ENCODE peak calls at places on chromosome 5, in eight cellular contexts. W, J, G, Y, N, P, E and K are unnamed samples.

GRCh38 chr5:140327589-140327988 is 18.8 kb downstream of the HBEGF start:
- DNase-seq in P (no peak), J (no peak), N (no peak), G (no peak), Y (no peak), E (no peak), W (no peak), K (no peak)

GRCh38 chr5:172463031-172463430 is 8.7 kb upstream of the SH3PXD2B start:
- DNase-seq in G (no peak), Y (no peak), N (no peak), P (no peak), J (no peak), E (no peak), W (no peak), K (no peak)

GRCh38 chr5:121979691-121980090 is 17.9 kb downstream of the SRFBP1 start:
- DNase-seq in E (no peak), Y (no peak), W (no peak), P (no peak), G (no peak), J (no peak), N (no peak), K (no peak)

GRCh38 chr5:106094128-106094726 is 1576.5 kb downstream of the EFNA5 start:
- DNase-seq in E (no peak), N (peak), Y (no peak), P (peak), W (no peak), J (peak), G (no peak), K (no peak)

GRCh38 chr5:142941217-142941616 is 171.0 kb downstream of the ARHGAP26 start:
- DNase-seq in G (no peak), J (no peak), Y (no peak), E (no peak), P (no peak), N (no peak), W (no peak), K (no peak)

GRCh38 chr5:1288439-1289335 is 6.2 kb downstream of the TERT start:
- DNase-seq in G (no peak), Y (no peak), P (no peak), N (no peak), W (no peak), J (no peak), E (no peak), K (no peak)

GRCh38 chr5:144093400-144093799 is 77.1 kb downstream of the YIPF5 start:
- DNase-seq in N (no peak), Y (no peak), W (no peak), G (no peak), E (no peak), P (no peak), J (no peak), K (no peak)

GRCh38 chr5:124960266-124960665 is 213.8 kb upstream of the ZNF608 start:
- DNase-seq in W (no peak), Y (no peak), E (no peak), G (no peak), J (no peak), P (no peak), N (no peak), K (no peak)

GRCh38 chr5:4628645-4629385 is 511.3 kb upstream of the ADAMTS16 start:
- DNase-seq in E (no peak), G (no peak), P (no peak), J (no peak), W (no peak), N (no peak), Y (peak), K (no peak)

GRCh38 chr5:125602184-125602583 is 821.0 kb upstream of the GRAMD2B start:
- DNase-seq in W (no peak), N (no peak), E (no peak), P (no peak), J (peak), G (no peak), Y (no peak), K (no peak)

GRCh38 chr5:33523208-33523771 is 82.5 kb downstream of the TARS1 start:
- DNase-seq in Y (no peak), G (no peak), W (peak), N (no peak), P (no peak), J (no peak), E (no peak), K (no peak)

GRCh38 chr5:147455321-147455720 is 54.5 kb downstream of the DPYSL3 start:
- DNase-seq in G (no peak), Y (peak), J (no peak), W (no peak), N (peak), E (no peak), P (no peak), K (no peak)

GRCh38 chr5:111070272-111071134 is 1.0 kb upstream of the TSLP start:
- DNase-seq in J (no peak), G (no peak), Y (peak), W (no peak), N (no peak), P (no peak), E (no peak), K (peak)

GRCh38 chr5:172533058-172533398 is 78.7 kb upstream of the SH3PXD2B start:
- DNase-seq in Y (peak), W (peak), J (no peak), E (no peak), G (no peak), N (no peak), P (no peak), K (no peak)

GRCh38 chr5:134370306-134370870 is 981 bp upstream of the UBE2B start:
- DNase-seq in P (no peak), W (no peak), J (no peak), E (no peak), N (no peak), Y (no peak), G (no peak), K (no peak)

GRCh38 chr5:138032028-138032571 is 779 bp downstream of the FAM13B start:
- DNase-seq in W (peak), E (peak), G (peak), P (no peak), J (peak), Y (peak), N (peak), K (peak)

GRCh38 chr5:60546157-60546556 is 153.8 kb downstream of the DEPDC1B start:
- DNase-seq in J (no peak), G (no peak), N (no peak), P (no peak), Y (no peak), E (no peak), W (no peak), K (no peak)

GRCh38 chr5:142600611-142601360 is 85.1 kb downstream of the FGF1 start:
- DNase-seq in N (no peak), E (peak), G (no peak), J (peak), W (no peak), Y (peak), P (peak), K (peak)

GRCh38 chr5:95857185-95857945 is 34.8 kb upstream of the GLRX start:
- DNase-seq in W (peak), Y (peak), E (peak), N (peak), G (no peak), J (no peak), P (no peak), K (peak)

GRCh38 chr5:101991486-101991885 is 304.6 kb downstream of the SLCO4C1 start:
- DNase-seq in Y (no peak), G (no peak), J (no peak), W (no peak), E (no peak), P (no peak), N (no peak), K (no peak)

GRCh38 chr5:152349683-152350526 is 55.2 kb downstream of the NMUR2 start:
- DNase-seq in P (peak), N (no peak), Y (peak), E (no peak), J (no peak), G (peak), W (no peak), K (no peak)

GRCh38 chr5:80930940-80931339 is 29.2 kb upstream of the RASGRF2 start:
- DNase-seq in G (no peak), Y (no peak), J (no peak), P (no peak), W (no peak), E (no peak), N (no peak), K (no peak)

GRCh38 chr5:178766936-178767912 is 36.8 kb upstream of the ZNF354A start:
- DNase-seq in J (no peak), G (no peak), E (no peak), P (no peak), Y (no peak), W (no peak), N (no peak), K (no peak)

GRCh38 chr5:175214152-175214551 is 229.8 kb downstream of the DRD1 start:
- DNase-seq in E (no peak), W (no peak), J (peak), G (no peak), N (no peak), Y (no peak), P (peak), K (no peak)

GRCh38 chr5:150641826-150642566 is 1.5 kb downstream of the SYNPO start:
- DNase-seq in N (no peak), G (no peak), W (no peak), J (no peak), P (no peak), E (no peak), Y (no peak), K (no peak)

GRCh38 chr5:160001051-160001450 is 7.9 kb upstream of the TTC1 start:
- DNase-seq in J (no peak), G (no peak), N (no peak), E (no peak), P (no peak), Y (no peak), W (no peak), K (no peak)

GRCh38 chr5:91403404-91403803 is 20.3 kb upstream of the ARRDC3 start:
- DNase-seq in J (no peak), E (no peak), W (no peak), N (no peak), Y (no peak), G (no peak), P (no peak), K (no peak)

GRCh38 chr5:158463971-158464370 is 605.0 kb upstream of the CLINT1 start:
- DNase-seq in Y (no peak), W (no peak), N (peak), J (no peak), E (peak), P (no peak), G (no peak), K (peak)

GRCh38 chr5:78829811-78830499 is 155.2 kb downstream of the ARSB start:
- DNase-seq in N (peak), W (no peak), G (no peak), J (no peak), E (peak), Y (peak), P (no peak), K (peak)

GRCh38 chr5:165321912-165322311 is 1816.5 kb downstream of the MAT2B start:
- DNase-seq in Y (no peak), W (no peak), E (no peak), N (no peak), J (no peak), P (no peak), G (no peak), K (no peak)

GRCh38 chr5:106862450-106863193 is 808.1 kb downstream of the EFNA5 start:
- DNase-seq in N (no peak), G (no peak), W (no peak), P (peak), J (no peak), Y (no peak), E (no peak), K (no peak)

GRCh38 chr5:36198281-36198680 is 43.4 kb downstream of the NADK2 start:
- DNase-seq in E (no peak), Y (no peak), G (no peak), N (no peak), J (no peak), W (no peak), P (no peak), K (no peak)

GRCh38 chr5:135310328-135310989 is 88.6 kb downstream of the MACROH2A1 start:
- DNase-seq in W (no peak), Y (no peak), N (no peak), P (no peak), G (no peak), E (no peak), J (no peak), K (no peak)

GRCh38 chr5:74810915-74811314 is 43.9 kb downstream of the NSA2 start:
- DNase-seq in G (no peak), N (peak), J (no peak), P (no peak), W (no peak), E (no peak), Y (no peak), K (no peak)

GRCh38 chr5:40172721-40173120 is 507.0 kb upstream of the PTGER4 start:
- DNase-seq in P (no peak), J (no peak), N (no peak), E (no peak), G (no peak), W (no peak), Y (no peak), K (no peak)

GRCh38 chr5:56673171-56673570 is 142.2 kb upstream of the MAP3K1 start:
- DNase-seq in E (no peak), P (no peak), G (no peak), Y (no peak), W (no peak), N (no peak), J (no peak), K (peak)

GRCh38 chr5:176155882-176156497 is 82.2 kb upstream of the SIMC1 start:
- DNase-seq in J (no peak), N (no peak), Y (no peak), E (no peak), G (no peak), P (no peak), W (peak), K (no peak)

GRCh38 chr5:54942064-54942778 is 43.2 kb downstream of the ESM1 start:
- DNase-seq in P (no peak), G (no peak), N (no peak), Y (no peak), J (no peak), W (peak), E (no peak), K (no peak)

GRCh38 chr5:16618138-16618897 is 1.5 kb upstream of the RETREG1 start:
- DNase-seq in N (no peak), E (no peak), Y (no peak), P (no peak), W (no peak), J (no peak), G (no peak), K (peak)

GRCh38 chr5:6359534-6359933 is 18.8 kb downstream of the MED10 start:
- DNase-seq in E (no peak), P (no peak), G (no peak), N (no peak), W (no peak), Y (no peak), J (no peak), K (no peak)

GRCh38 chr5:6358434-6358820 is 19.9 kb downstream of the MED10 start:
- DNase-seq in J (no peak), Y (no peak), E (no peak), N (no peak), P (no peak), W (no peak), G (no peak), K (no peak)

GRCh38 chr5:6362846-6363245 is 15.5 kb downstream of the MED10 start:
- DNase-seq in N (no peak), G (no peak), W (no peak), P (no peak), J (no peak), E (no peak), Y (peak), K (no peak)

GRCh38 chr5:6361101-6361500 is 17.2 kb downstream of the MED10 start:
- DNase-seq in N (no peak), P (no peak), G (no peak), Y (no peak), W (no peak), E (no peak), J (no peak), K (no peak)

GRCh38 chr5:6359941-6360683 is 18.2 kb downstream of the MED10 start:
- DNase-seq in E (no peak), Y (no peak), G (no peak), W (no peak), N (no peak), J (no peak), P (no peak), K (no peak)
- H3K4me3 ChIP-seq in E (no peak), Y (no peak), G (no peak), W (no peak), N (no peak), J (no peak), P (no peak), K (no peak)

GRCh38 chr5:139285651-139286392 is 7.7 kb upstream of the MATR3 start:
- DNase-seq in N (no peak), G (no peak), Y (no peak), P (no peak), J (no peak), E (no peak), W (peak), K (no peak)

GRCh38 chr5:139287890-139288635 is 5.5 kb upstream of the MATR3 start:
- DNase-seq in J (no peak), P (peak), Y (no peak), W (peak), G (no peak), N (no peak), E (no peak), K (no peak)

GRCh38 chr5:139282195-139282557 is 11.4 kb upstream of the MATR3 start:
- DNase-seq in G (no peak), N (no peak), P (no peak), J (no peak), E (no peak), Y (no peak), W (no peak), K (no peak)

GRCh38 chr5:139284295-139284694 is 9.2 kb upstream of the MATR3 start:
- DNase-seq in E (no peak), W (no peak), P (no peak), G (no peak), J (no peak), Y (no peak), N (no peak), K (no peak)

DNA sequence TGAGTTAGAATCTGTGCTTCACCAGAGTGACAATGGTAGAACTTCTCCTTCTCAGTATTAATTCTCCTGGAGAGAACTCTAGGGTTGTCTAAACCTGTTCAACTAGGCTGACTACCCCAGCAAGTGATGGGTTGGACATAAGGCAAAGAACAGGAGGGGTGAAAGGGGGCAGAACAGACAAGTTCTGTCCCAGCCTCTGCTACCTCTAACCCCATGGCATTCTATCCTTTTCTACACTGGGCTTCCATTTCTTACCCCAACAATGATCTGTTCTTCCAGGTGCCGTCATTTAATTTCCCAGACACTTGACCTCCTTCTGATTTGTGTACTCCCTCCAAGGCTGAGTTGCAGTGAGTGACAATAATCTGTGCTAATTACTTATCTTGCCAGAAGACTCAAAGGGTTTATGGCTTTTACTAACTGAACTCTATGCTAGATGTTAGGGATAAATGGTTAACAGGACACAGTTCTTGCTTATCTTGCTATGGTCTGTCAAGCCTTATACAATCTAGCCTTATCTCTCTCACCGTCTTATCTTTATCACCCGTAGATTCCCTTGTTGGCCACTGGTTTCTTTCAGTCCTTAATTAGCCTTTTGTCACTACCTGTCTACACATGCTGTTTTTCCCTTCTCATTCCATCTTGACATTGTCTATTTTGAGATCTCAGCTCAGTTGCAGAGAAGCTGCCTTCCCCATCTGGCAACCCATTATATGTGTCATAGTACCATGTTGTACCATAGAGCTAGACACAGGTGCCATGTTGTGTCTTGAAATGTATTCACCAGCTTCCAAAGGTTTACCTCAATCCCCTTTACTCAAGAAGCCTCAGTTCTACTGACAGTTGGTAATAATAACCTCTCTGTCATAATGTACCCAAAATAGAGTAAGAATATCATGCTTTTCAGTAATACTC is 10.0 kb upstream of the MATR3 start:
- DNase-seq in E (no peak), N (no peak), P (no peak), G (no peak), J (no peak), W (no peak), Y (no peak), K (no peak)
- TF ChIP-seq POLR2A in E (no peak), N (no peak), P (no peak), G (peak), J (no peak), W (no peak), Y (no peak), K (no peak)

GRCh38 chr5:120457839-120458507 is 6.1 kb upstream of the PRR16 start:
- DNase-seq in Y (peak), W (no peak), G (peak), N (peak), E (peak), J (peak), P (peak), K (peak)
- H3K4me3 ChIP-seq in Y (no peak), W (peak), G (no peak), N (no peak), E (peak), J (no peak), P (peak), K (peak)

GRCh38 chr5:43514816-43515677 is at the start of gene C5orf34:
- DNase-seq in W (peak), E (peak), J (peak), N (peak), G (peak), P (peak), Y (peak), K (peak)
- TF ChIP-seq POLR2A in W (peak), E (peak), J (peak), N (no peak), G (peak), P (peak), Y (peak), K (peak)

GRCh38 chr5:38257236-38258036 is 923 bp upstream of the EGFLAM start:
- DNase-seq in N (no peak), E (no peak), P (no peak), G (no peak), Y (no peak), J (no peak), W (no peak), K (no peak)
- H3K4me3 ChIP-seq in N (no peak), E (peak), P (no peak), G (peak), Y (peak), J (peak), W (peak), K (peak)

GRCh38 chr5:157142317-157143126 is at the start of gene MED7:
- DNase-seq in G (peak), Y (peak), E (peak), J (peak), W (peak), N (peak), P (peak), K (peak)
- TF ChIP-seq POLR2A in G (peak), Y (peak), E (peak), J (peak), W (no peak), N (no peak), P (peak), K (peak)

GRCh38 chr5:168987540-168988300 is 313.2 kb downstream of the SLIT3 start:
- DNase-seq in J (peak), Y (peak), N (peak), G (peak), E (peak), P (peak), W (no peak), K (peak)
- H3K4me3 ChIP-seq in J (no peak), Y (no peak), N (no peak), G (no peak), E (no peak), P (no peak), W (no peak), K (no peak)

DNA sequence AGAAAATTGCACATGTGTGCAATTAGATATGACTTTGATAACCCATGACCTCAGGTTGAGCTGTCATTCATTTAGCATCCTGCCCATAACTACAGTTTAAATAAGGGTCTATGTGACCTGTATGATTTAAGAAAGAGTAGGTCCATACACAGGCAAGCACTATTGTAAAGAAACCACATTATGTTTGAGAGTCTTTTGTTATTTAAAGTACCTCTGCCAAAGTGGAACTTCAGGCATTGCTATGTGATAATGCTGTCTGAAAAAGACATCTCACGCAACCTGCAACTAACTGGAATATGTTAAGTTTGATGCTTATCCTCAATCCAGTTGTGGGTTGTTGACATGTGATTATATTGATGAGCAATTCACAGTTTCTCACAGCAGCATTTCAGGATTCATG is 317.0 kb downstream of the TMEM161B start:
- DNase-seq in N (no peak), P (no peak), J (no peak), W (no peak), E (no peak), Y (no peak), G (no peak), K (no peak)
- TF ChIP-seq POLR2A in N (no peak), P (no peak), J (no peak), W (no peak), E (no peak), Y (no peak), G (no peak), K (no peak)

GRCh38 chr5:156475831-156476551 is 149.0 kb downstream of the SGCD start:
- DNase-seq in G (peak), E (no peak), P (peak), J (no peak), Y (peak), W (no peak), N (peak), K (peak)
- H3K4me3 ChIP-seq in G (no peak), E (no peak), P (no peak), J (no peak), Y (no peak), W (no peak), N (no peak), K (no peak)